ENCODE peak calls at places on chromosomes 16 and 17, in five cellular contexts. P, B, E, K and U are unnamed samples.

GRCh38 chr16:89117239-89117974 is 23.8 kb downstream of the ACSF3 start:
- DNase-seq in E (no peak), P (no peak), B (no peak), K (no peak), U (no peak)

GRCh38 chr17:29393451-29393850 is 3.3 kb downstream of the TAOK1 start:
- DNase-seq in B (no peak), E (no peak), K (no peak), P (no peak), U (no peak)

GRCh38 chr17:61812747-61813146 is 50.6 kb downstream of the BRIP1 start:
- DNase-seq in B (no peak), E (no peak), P (no peak), K (no peak), U (no peak)

GRCh38 chr17:16319969-16320368 is 33.3 kb downstream of the CENPV start:
- DNase-seq in E (no peak), K (no peak), P (no peak), B (no peak), U (no peak)

GRCh38 chr16:70715113-70715711 is 29.4 kb upstream of the MTSS2 start:
- DNase-seq in B (no peak), P (no peak), E (no peak), K (peak), U (peak)

GRCh38 chr17:13561606-13562270 is 40.0 kb downstream of the HS3ST3A1 start:
- DNase-seq in P (no peak), B (no peak), E (no peak), K (no peak), U (no peak)

GRCh38 chr17:54948380-54948779 is 20.1 kb downstream of the COX11 start:
- DNase-seq in E (peak), K (no peak), P (no peak), B (peak), U (no peak)

GRCh38 chr16:56708418-56708817 is 21.5 kb upstream of the NUP93 start:
- DNase-seq in P (no peak), K (no peak), E (no peak), B (no peak), U (no peak)

GRCh38 chr16:50305441-50306061 is 39.2 kb downstream of the ADCY7 start:
- DNase-seq in K (peak), B (no peak), E (no peak), P (no peak), U (no peak)

GRCh38 chr16:70693231-70693671 is 7.4 kb upstream of the MTSS2 start:
- DNase-seq in E (no peak), B (no peak), P (no peak), K (no peak), U (no peak)

GRCh38 chr16:54647216-54647615 is 283.4 kb upstream of the IRX5 start:
- DNase-seq in K (no peak), B (no peak), P (no peak), E (no peak), U (peak)

GRCh38 chr17:61448042-61448441 is 4.2 kb upstream of the TBX4 start:
- DNase-seq in P (no peak), K (no peak), B (no peak), E (no peak), U (no peak)

GRCh38 chr16:15518412-15519351 is 84.3 kb downstream of the BMERB1 start:
- DNase-seq in K (no peak), B (no peak), E (no peak), P (no peak), U (no peak)

GRCh38 chr17:26809033-26809432 is 484.9 kb upstream of the WSB1 start:
- DNase-seq in P (peak), E (no peak), K (no peak), B (peak), U (no peak)

GRCh38 chr17:8807070-8807550 is 7.9 kb upstream of the MFSD6L start:
- DNase-seq in B (no peak), K (no peak), E (no peak), P (peak), U (no peak)

GRCh38 chr17:3511841-3512511 is 36.2 kb downstream of the ASPA start:
- DNase-seq in P (no peak), E (no peak), K (no peak), B (no peak), U (no peak)

GRCh38 chr17:77400445-77400870 is 259.7 kb downstream of the SEC14L1 start:
- DNase-seq in P (no peak), E (peak), K (peak), B (no peak), U (no peak)

GRCh38 chr17:57391857-57392256 is 135.5 kb downstream of the MSI2 start:
- DNase-seq in B (no peak), P (no peak), K (no peak), E (no peak), U (no peak)

GRCh38 chr17:74386397-74386796 is 19.1 kb downstream of the GPR142 start:
- DNase-seq in P (no peak), E (no peak), K (no peak), B (no peak), U (no peak)

GRCh38 chr17:63699638-63700527 is at the start of gene LIMD2:
- DNase-seq in K (peak), E (peak), B (no peak), P (no peak), U (no peak)

GRCh38 chr16:87146676-87147075 is 170.5 kb downstream of the C16orf95 start:
- DNase-seq in K (no peak), P (no peak), B (no peak), E (no peak), U (no peak)

GRCh38 chr17:39270923-39271322 is 45.2 kb upstream of the STAC2 start:
- DNase-seq in K (no peak), P (no peak), B (peak), E (peak), U (peak)

GRCh38 chr16:88381820-88382451 is 823 bp upstream of the ZNF469 start:
- DNase-seq in P (no peak), B (no peak), E (no peak), K (no peak), U (peak)

GRCh38 chr17:65198653-65199382 is 61.6 kb downstream of the RGS9 start:
- DNase-seq in K (peak), P (peak), B (peak), E (peak), U (peak)

GRCh38 chr17:15501788-15502187 is 34.4 kb upstream of the CDRT4 start:
- DNase-seq in E (no peak), P (no peak), K (no peak), B (no peak), U (no peak)

GRCh38 chr17:50102164-50102991 is 7.2 kb downstream of the PDK2 start:
- DNase-seq in P (no peak), E (no peak), K (peak), B (no peak), U (no peak)

GRCh38 chr16:12612598-12613101 is 191.0 kb downstream of the CPPED1 start:
- DNase-seq in P (no peak), E (peak), B (peak), K (no peak), U (no peak)

GRCh38 chr17:14308965-14309879 is 8.3 kb downstream of the HS3ST3B1 start:
- DNase-seq in E (peak), K (peak), P (no peak), B (no peak), U (no peak)

GRCh38 chr16:6828690-6829089 is 504.0 kb upstream of the RBFOX1 start:
- DNase-seq in B (no peak), K (no peak), E (no peak), P (no peak), U (no peak)

GRCh38 chr16:86926695-86927094 is 348.3 kb downstream of the FOXL1 start:
- DNase-seq in K (no peak), E (no peak), P (no peak), B (no peak), U (no peak)

GRCh38 chr17:45907720-45908395 is 13.5 kb downstream of the MAPT start:
- DNase-seq in B (no peak), P (no peak), K (no peak), E (no peak), U (peak)

GRCh38 chr17:75652934-75653549 is 13.9 kb downstream of the RECQL5 start:
- DNase-seq in P (no peak), B (no peak), K (peak), E (peak), U (peak)

GRCh38 chr16:81446318-81447275 is 2.0 kb downstream of the CMIP start:
- DNase-seq in K (peak), E (peak), P (no peak), B (no peak), U (no peak)

GRCh38 chr16:47492428-47493357 is 31.6 kb downstream of the PHKB start:
- DNase-seq in B (no peak), K (no peak), P (peak), E (peak), U (peak)

GRCh38 chr17:77002103-77003045 is 134.2 kb downstream of the MGAT5B start:
- DNase-seq in K (peak), B (peak), E (no peak), P (no peak), U (no peak)

GRCh38 chr16:85310868-85311585 is 198.8 kb upstream of the CIBAR2 start:
- DNase-seq in B (no peak), P (no peak), E (peak), K (no peak), U (no peak)
- TF ChIP-seq JUND in B (no peak), P (no peak), E (no peak), K (no peak), U (no peak)

DNA sequence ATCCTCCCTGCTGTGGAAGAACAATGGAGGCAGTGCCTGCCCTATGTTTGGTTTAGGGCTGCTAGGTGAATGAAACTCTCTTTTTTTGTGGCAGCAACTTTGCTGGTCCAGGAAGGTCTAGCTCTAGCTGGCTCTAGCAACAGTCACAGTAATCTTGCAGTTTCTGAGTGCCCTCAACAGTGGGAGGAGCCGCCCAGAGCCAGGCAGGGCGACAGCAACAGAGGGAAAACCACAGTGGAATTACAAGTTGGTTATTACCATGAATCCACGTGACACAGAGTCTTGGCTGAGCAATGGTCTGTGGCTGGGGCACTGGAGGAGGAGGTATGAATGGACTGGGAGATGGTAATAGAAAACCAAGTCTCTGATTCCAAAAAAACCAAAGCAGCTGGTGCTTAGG is 10.3 kb downstream of the HSPB9 start:
- DNase-seq in E (no peak), B (no peak), K (no peak), P (no peak), U (peak)
- TF ChIP-seq JUND in E (no peak), B (no peak), K (no peak), P (no peak), U (no peak)

GRCh38 chr17:32875904-32876413 is 965 bp downstream of the MYO1D start:
- DNase-seq in K (no peak), P (no peak), E (no peak), B (no peak), U (no peak)

GRCh38 chr17:32875230-32875903 is 1.6 kb downstream of the MYO1D start:
- DNase-seq in E (no peak), P (no peak), B (no peak), K (no peak), U (no peak)

GRCh38 chr17:32878211-32878610 is 1.3 kb upstream of the MYO1D start:
- DNase-seq in P (no peak), E (no peak), B (no peak), K (no peak), U (peak)

GRCh38 chr17:32877164-32877764 is 340 bp upstream of the MYO1D start:
- DNase-seq in K (peak), P (peak), B (peak), E (peak), U (peak)

DNA sequence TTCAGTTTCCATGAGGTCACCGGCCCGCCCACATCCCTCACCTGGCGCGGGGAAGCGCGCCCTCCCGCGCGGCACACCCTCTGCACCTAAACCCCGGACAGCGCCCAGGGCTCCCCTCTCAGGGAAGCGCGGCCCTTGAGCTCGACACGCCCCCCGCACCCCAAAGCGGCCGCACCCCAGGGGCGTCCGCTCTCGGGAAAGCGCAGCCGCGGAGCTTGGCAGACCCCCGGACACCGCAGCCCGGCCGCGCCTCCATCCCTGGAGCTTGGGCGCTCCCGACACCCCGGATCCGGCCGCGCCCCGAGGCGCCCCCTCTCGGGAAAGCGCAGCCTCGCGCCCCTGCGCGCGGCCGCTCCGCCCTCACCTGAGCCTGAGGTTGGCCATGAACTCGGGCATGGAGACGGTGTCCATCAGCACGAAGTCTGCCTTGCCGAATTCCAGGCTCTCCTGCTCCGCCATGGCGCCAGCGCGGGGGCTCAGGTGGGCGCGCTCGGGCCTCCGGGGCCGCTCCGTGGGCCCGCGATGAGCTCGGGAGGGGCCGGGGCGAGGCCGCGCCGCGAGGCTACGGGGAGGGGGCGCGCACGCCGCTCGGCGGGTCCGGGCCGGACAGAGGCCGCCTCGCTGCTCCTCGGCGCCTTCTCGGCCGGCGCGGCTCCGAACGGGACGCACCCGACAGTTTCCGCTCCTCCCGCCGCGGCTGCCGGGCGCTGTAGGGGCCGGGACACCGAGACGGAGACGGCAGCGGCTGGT is at the start of gene MYO1D:
- DNase-seq in P (no peak), B (peak), E (peak), K (peak), U (peak)
- TF ChIP-seq JUND in P (no peak), B (no peak), E (peak), K (no peak), U (no peak)

GRCh38 chr17:36900130-36900590 is 37.1 kb upstream of the LHX1 start:
- DNase-seq in E (no peak), B (no peak), P (no peak), K (no peak), U (no peak)
- TF ChIP-seq JUND in E (no peak), B (no peak), P (no peak), K (no peak), U (no peak)

GRCh38 chr16:57999971-58000705 is at the start of gene ZNF319:
- DNase-seq in E (no peak), P (no peak), B (no peak), K (no peak), U (no peak)
- TF ChIP-seq JUND in E (no peak), P (no peak), B (no peak), K (no peak), U (no peak)